ENCODE peak calls at places on chromosomes 1 and 21, in seven cellular contexts. One of them, this sample, is unnamed.

GRCh38 chr21:45001134-45002095 is 61.6 kb downstream of the SLX9 start:
- DNase-seq in ACHN: peak
- DNase-seq in NT2/D1: no peak
- DNase-seq in BE2C: peak
- DNase-seq in B cell: no peak
- DNase-seq in HS-27A: peak
- DNase-seq in stimulated activated CD4-positive, alpha-beta T cell treated with anti-CD3 and anti-CD28 coated beads, Interleukin-4, amount 100 ng/mL, for 24 hours: no peak
- DNase-seq in this sample: no peak

GRCh38 chr1:18723206-18723605 is 92.6 kb downstream of the PAX7 start:
- DNase-seq in ACHN: no peak
- DNase-seq in stimulated activated CD4-positive, alpha-beta T cell treated with anti-CD3 and anti-CD28 coated beads, Interleukin-4, amount 100 ng/mL, for 24 hours: no peak
- DNase-seq in BE2C: no peak
- DNase-seq in B cell: no peak
- DNase-seq in HS-27A: no peak
- DNase-seq in NT2/D1: no peak
- DNase-seq in this sample: no peak

GRCh38 chr1:41626616-41627375 is 142.3 kb upstream of the EDN2 start:
- DNase-seq in ACHN: peak
- DNase-seq in BE2C: no peak
- DNase-seq in B cell: no peak
- DNase-seq in HS-27A: peak
- DNase-seq in stimulated activated CD4-positive, alpha-beta T cell treated with anti-CD3 and anti-CD28 coated beads, Interleukin-4, amount 100 ng/mL, for 24 hours: peak
- DNase-seq in NT2/D1: no peak
- DNase-seq in this sample: no peak

GRCh38 chr1:26922901-26923300 is 1.4 kb downstream of the NUDC start:
- DNase-seq in ACHN: no peak
- DNase-seq in stimulated activated CD4-positive, alpha-beta T cell treated with anti-CD3 and anti-CD28 coated beads, Interleukin-4, amount 100 ng/mL, for 24 hours: no peak
- DNase-seq in NT2/D1: no peak
- DNase-seq in BE2C: no peak
- DNase-seq in B cell: no peak
- DNase-seq in HS-27A: no peak
- DNase-seq in this sample: no peak

GRCh38 chr1:12015499-12015898 is 3.8 kb upstream of the MIIP start:
- DNase-seq in NT2/D1: no peak
- DNase-seq in HS-27A: no peak
- DNase-seq in BE2C: no peak
- DNase-seq in B cell: no peak
- DNase-seq in stimulated activated CD4-positive, alpha-beta T cell treated with anti-CD3 and anti-CD28 coated beads, Interleukin-4, amount 100 ng/mL, for 24 hours: no peak
- DNase-seq in ACHN: no peak
- DNase-seq in this sample: no peak

GRCh38 chr1:25030674-25031589 is 100.9 kb upstream of the RUNX3 start:
- DNase-seq in BE2C: no peak
- DNase-seq in stimulated activated CD4-positive, alpha-beta T cell treated with anti-CD3 and anti-CD28 coated beads, Interleukin-4, amount 100 ng/mL, for 24 hours: peak
- DNase-seq in HS-27A: no peak
- DNase-seq in ACHN: no peak
- DNase-seq in NT2/D1: no peak
- DNase-seq in B cell: peak
- DNase-seq in this sample: peak

GRCh38 chr1:86154581-86155060 is 2.0 kb downstream of the COL24A1 start:
- DNase-seq in B cell: no peak
- DNase-seq in NT2/D1: no peak
- DNase-seq in ACHN: no peak
- DNase-seq in BE2C: peak
- DNase-seq in stimulated activated CD4-positive, alpha-beta T cell treated with anti-CD3 and anti-CD28 coated beads, Interleukin-4, amount 100 ng/mL, for 24 hours: no peak
- DNase-seq in HS-27A: no peak
- DNase-seq in this sample: no peak

GRCh38 chr1:228647523-228648444 is 87.5 kb upstream of the RHOU start:
- DNase-seq in HS-27A: peak
- DNase-seq in BE2C: peak
- DNase-seq in ACHN: peak
- DNase-seq in B cell: no peak
- DNase-seq in stimulated activated CD4-positive, alpha-beta T cell treated with anti-CD3 and anti-CD28 coated beads, Interleukin-4, amount 100 ng/mL, for 24 hours: no peak
- DNase-seq in NT2/D1: peak
- DNase-seq in this sample: no peak

GRCh38 chr1:37493336-37494098 is 19.1 kb downstream of the ZC3H12A start:
- DNase-seq in NT2/D1: no peak
- DNase-seq in HS-27A: no peak
- DNase-seq in B cell: no peak
- DNase-seq in stimulated activated CD4-positive, alpha-beta T cell treated with anti-CD3 and anti-CD28 coated beads, Interleukin-4, amount 100 ng/mL, for 24 hours: no peak
- DNase-seq in ACHN: no peak
- DNase-seq in BE2C: no peak
- DNase-seq in this sample: no peak

GRCh38 chr1:113903496-113904291 is 905 bp downstream of the AP4B1 start:
- DNase-seq in HS-27A: peak
- DNase-seq in BE2C: no peak
- DNase-seq in NT2/D1: no peak
- DNase-seq in ACHN: peak
- DNase-seq in stimulated activated CD4-positive, alpha-beta T cell treated with anti-CD3 and anti-CD28 coated beads, Interleukin-4, amount 100 ng/mL, for 24 hours: peak
- DNase-seq in B cell: peak
- DNase-seq in this sample: no peak

GRCh38 chr1:178723541-178723940 is 1.5 kb upstream of the RALGPS2 start:
- DNase-seq in ACHN: no peak
- DNase-seq in NT2/D1: no peak
- DNase-seq in stimulated activated CD4-positive, alpha-beta T cell treated with anti-CD3 and anti-CD28 coated beads, Interleukin-4, amount 100 ng/mL, for 24 hours: no peak
- DNase-seq in HS-27A: no peak
- DNase-seq in B cell: no peak
- DNase-seq in BE2C: no peak
- DNase-seq in this sample: no peak

GRCh38 chr1:88956003-88956402 is 36.4 kb downstream of the KYAT3 start:
- DNase-seq in stimulated activated CD4-positive, alpha-beta T cell treated with anti-CD3 and anti-CD28 coated beads, Interleukin-4, amount 100 ng/mL, for 24 hours: no peak
- DNase-seq in HS-27A: no peak
- DNase-seq in B cell: no peak
- DNase-seq in ACHN: no peak
- DNase-seq in NT2/D1: no peak
- DNase-seq in BE2C: no peak
- DNase-seq in this sample: no peak

GRCh38 chr1:63799324-63799723 is 25.5 kb downstream of the ROR1 start:
- DNase-seq in BE2C: no peak
- DNase-seq in B cell: no peak
- DNase-seq in NT2/D1: no peak
- DNase-seq in HS-27A: no peak
- DNase-seq in ACHN: no peak
- DNase-seq in stimulated activated CD4-positive, alpha-beta T cell treated with anti-CD3 and anti-CD28 coated beads, Interleukin-4, amount 100 ng/mL, for 24 hours: no peak
- DNase-seq in this sample: no peak

GRCh38 chr1:56824956-56825355 is 5.8 kb upstream of the FYB2 start:
- DNase-seq in HS-27A: no peak
- DNase-seq in stimulated activated CD4-positive, alpha-beta T cell treated with anti-CD3 and anti-CD28 coated beads, Interleukin-4, amount 100 ng/mL, for 24 hours: no peak
- DNase-seq in NT2/D1: no peak
- DNase-seq in ACHN: no peak
- DNase-seq in B cell: no peak
- DNase-seq in BE2C: no peak
- DNase-seq in this sample: no peak

GRCh38 chr1:17306921-17307320 is 1.1 kb upstream of the PADI4 start:
- DNase-seq in B cell: no peak
- DNase-seq in ACHN: no peak
- DNase-seq in BE2C: no peak
- DNase-seq in stimulated activated CD4-positive, alpha-beta T cell treated with anti-CD3 and anti-CD28 coated beads, Interleukin-4, amount 100 ng/mL, for 24 hours: no peak
- DNase-seq in NT2/D1: no peak
- DNase-seq in HS-27A: no peak
- DNase-seq in this sample: no peak

GRCh38 chr1:37303884-37304574 is 170.4 kb upstream of the ZC3H12A start:
- DNase-seq in NT2/D1: no peak
- DNase-seq in ACHN: no peak
- DNase-seq in BE2C: no peak
- DNase-seq in HS-27A: no peak
- DNase-seq in B cell: no peak
- DNase-seq in stimulated activated CD4-positive, alpha-beta T cell treated with anti-CD3 and anti-CD28 coated beads, Interleukin-4, amount 100 ng/mL, for 24 hours: no peak
- DNase-seq in this sample: no peak

GRCh38 chr1:209746469-209747269 is 9.2 kb upstream of the TRAF3IP3 start:
- DNase-seq in ACHN: no peak
- DNase-seq in HS-27A: no peak
- DNase-seq in NT2/D1: no peak
- DNase-seq in stimulated activated CD4-positive, alpha-beta T cell treated with anti-CD3 and anti-CD28 coated beads, Interleukin-4, amount 100 ng/mL, for 24 hours: no peak
- DNase-seq in BE2C: no peak
- DNase-seq in B cell: no peak
- DNase-seq in this sample: no peak

GRCh38 chr1:56461158-56462127 is 117.9 kb downstream of the PLPP3 start:
- DNase-seq in ACHN: no peak
- DNase-seq in BE2C: no peak
- DNase-seq in NT2/D1: no peak
- DNase-seq in stimulated activated CD4-positive, alpha-beta T cell treated with anti-CD3 and anti-CD28 coated beads, Interleukin-4, amount 100 ng/mL, for 24 hours: no peak
- DNase-seq in B cell: no peak
- DNase-seq in HS-27A: no peak
- DNase-seq in this sample: no peak

GRCh38 chr1:92695104-92695503 is 89.8 kb downstream of the EVI5 start:
- DNase-seq in BE2C: no peak
- DNase-seq in HS-27A: no peak
- DNase-seq in B cell: no peak
- DNase-seq in ACHN: no peak
- DNase-seq in stimulated activated CD4-positive, alpha-beta T cell treated with anti-CD3 and anti-CD28 coated beads, Interleukin-4, amount 100 ng/mL, for 24 hours: no peak
- DNase-seq in NT2/D1: no peak
- DNase-seq in this sample: no peak

GRCh38 chr1:210755991-210756669 is 377.8 kb downstream of the KCNH1 start:
- DNase-seq in HS-27A: no peak
- DNase-seq in ACHN: no peak
- DNase-seq in BE2C: no peak
- DNase-seq in B cell: no peak
- DNase-seq in stimulated activated CD4-positive, alpha-beta T cell treated with anti-CD3 and anti-CD28 coated beads, Interleukin-4, amount 100 ng/mL, for 24 hours: no peak
- DNase-seq in NT2/D1: no peak
- DNase-seq in this sample: no peak

GRCh38 chr1:223329664-223330420 is 34.1 kb downstream of the SUSD4 start:
- DNase-seq in stimulated activated CD4-positive, alpha-beta T cell treated with anti-CD3 and anti-CD28 coated beads, Interleukin-4, amount 100 ng/mL, for 24 hours: no peak
- DNase-seq in NT2/D1: no peak
- DNase-seq in BE2C: no peak
- DNase-seq in ACHN: no peak
- DNase-seq in B cell: no peak
- DNase-seq in HS-27A: no peak
- DNase-seq in this sample: no peak

GRCh38 chr1:117122297-117123025 is 912 bp upstream of the TRIM45 start:
- DNase-seq in B cell: no peak
- DNase-seq in ACHN: no peak
- DNase-seq in stimulated activated CD4-positive, alpha-beta T cell treated with anti-CD3 and anti-CD28 coated beads, Interleukin-4, amount 100 ng/mL, for 24 hours: no peak
- DNase-seq in NT2/D1: no peak
- DNase-seq in HS-27A: no peak
- DNase-seq in BE2C: no peak
- DNase-seq in this sample: no peak

GRCh38 chr21:45525153-45525909 is 16.9 kb downstream of the SLC19A1 start:
- DNase-seq in B cell: no peak
- DNase-seq in BE2C: peak
- DNase-seq in NT2/D1: no peak
- DNase-seq in ACHN: no peak
- DNase-seq in stimulated activated CD4-positive, alpha-beta T cell treated with anti-CD3 and anti-CD28 coated beads, Interleukin-4, amount 100 ng/mL, for 24 hours: no peak
- DNase-seq in HS-27A: no peak
- DNase-seq in this sample: no peak

GRCh38 chr1:200888349-200888838 is 6.3 kb upstream of the INAVA start:
- DNase-seq in HS-27A: no peak
- DNase-seq in ACHN: peak
- DNase-seq in B cell: peak
- DNase-seq in BE2C: no peak
- DNase-seq in stimulated activated CD4-positive, alpha-beta T cell treated with anti-CD3 and anti-CD28 coated beads, Interleukin-4, amount 100 ng/mL, for 24 hours: peak
- DNase-seq in NT2/D1: no peak
- DNase-seq in this sample: peak

GRCh38 chr21:36854391-36854790 is 112.1 kb downstream of the HLCS start:
- DNase-seq in ACHN: peak
- DNase-seq in NT2/D1: peak
- DNase-seq in stimulated activated CD4-positive, alpha-beta T cell treated with anti-CD3 and anti-CD28 coated beads, Interleukin-4, amount 100 ng/mL, for 24 hours: no peak
- DNase-seq in B cell: no peak
- DNase-seq in BE2C: peak
- DNase-seq in HS-27A: no peak
- DNase-seq in this sample: no peak

GRCh38 chr1:39089811-39090519 is 63.8 kb downstream of the NDUFS5 start:
- DNase-seq in NT2/D1: no peak
- DNase-seq in HS-27A: no peak
- DNase-seq in B cell: no peak
- DNase-seq in stimulated activated CD4-positive, alpha-beta T cell treated with anti-CD3 and anti-CD28 coated beads, Interleukin-4, amount 100 ng/mL, for 24 hours: no peak
- DNase-seq in BE2C: no peak
- DNase-seq in ACHN: no peak
- DNase-seq in this sample: no peak

GRCh38 chr1:74505133-74505532 is 7.3 kb downstream of the LRRC53 start:
- DNase-seq in HS-27A: no peak
- DNase-seq in ACHN: no peak
- DNase-seq in BE2C: peak
- DNase-seq in B cell: no peak
- DNase-seq in stimulated activated CD4-positive, alpha-beta T cell treated with anti-CD3 and anti-CD28 coated beads, Interleukin-4, amount 100 ng/mL, for 24 hours: no peak
- DNase-seq in NT2/D1: no peak
- DNase-seq in this sample: no peak

GRCh38 chr21:39612233-39613028 is at the start of gene B3GALT5:
- DNase-seq in BE2C: no peak
- DNase-seq in ACHN: peak
- DNase-seq in NT2/D1: peak
- DNase-seq in B cell: no peak
- DNase-seq in HS-27A: no peak
- DNase-seq in stimulated activated CD4-positive, alpha-beta T cell treated with anti-CD3 and anti-CD28 coated beads, Interleukin-4, amount 100 ng/mL, for 24 hours: no peak
- DNase-seq in this sample: no peak

GRCh38 chr1:65264197-65264929 is 45.0 kb upstream of the DNAJC6 start:
- DNase-seq in NT2/D1: no peak
- DNase-seq in B cell: no peak
- DNase-seq in stimulated activated CD4-positive, alpha-beta T cell treated with anti-CD3 and anti-CD28 coated beads, Interleukin-4, amount 100 ng/mL, for 24 hours: peak
- DNase-seq in ACHN: peak
- DNase-seq in HS-27A: no peak
- DNase-seq in BE2C: peak
- DNase-seq in this sample: no peak

GRCh38 chr21:15000076-15000475 is 64.7 kb downstream of the NRIP1 start:
- DNase-seq in ACHN: peak
- DNase-seq in NT2/D1: no peak
- DNase-seq in BE2C: no peak
- DNase-seq in B cell: no peak
- DNase-seq in stimulated activated CD4-positive, alpha-beta T cell treated with anti-CD3 and anti-CD28 coated beads, Interleukin-4, amount 100 ng/mL, for 24 hours: no peak
- DNase-seq in HS-27A: no peak
- DNase-seq in this sample: no peak

GRCh38 chr21:34900376-34900775 is 148.7 kb downstream of the RUNX1 start:
- DNase-seq in HS-27A: no peak
- DNase-seq in stimulated activated CD4-positive, alpha-beta T cell treated with anti-CD3 and anti-CD28 coated beads, Interleukin-4, amount 100 ng/mL, for 24 hours: no peak
- DNase-seq in ACHN: no peak
- DNase-seq in B cell: no peak
- DNase-seq in NT2/D1: no peak
- DNase-seq in BE2C: no peak
- DNase-seq in this sample: no peak

GRCh38 chr1:65658122-65658521 is 134.6 kb upstream of the PDE4B start:
- DNase-seq in NT2/D1: no peak
- DNase-seq in stimulated activated CD4-positive, alpha-beta T cell treated with anti-CD3 and anti-CD28 coated beads, Interleukin-4, amount 100 ng/mL, for 24 hours: no peak
- DNase-seq in B cell: no peak
- DNase-seq in BE2C: no peak
- DNase-seq in ACHN: no peak
- DNase-seq in HS-27A: peak
- DNase-seq in this sample: no peak

GRCh38 chr1:28862571-28863403 is 50.8 kb downstream of the OPRD1 start:
- DNase-seq in BE2C: no peak
- DNase-seq in stimulated activated CD4-positive, alpha-beta T cell treated with anti-CD3 and anti-CD28 coated beads, Interleukin-4, amount 100 ng/mL, for 24 hours: no peak
- DNase-seq in ACHN: no peak
- DNase-seq in B cell: peak
- DNase-seq in NT2/D1: no peak
- DNase-seq in HS-27A: no peak
- DNase-seq in this sample: no peak

GRCh38 chr1:13707211-13707610 is 7.2 kb downstream of the PRDM2 start:
- DNase-seq in stimulated activated CD4-positive, alpha-beta T cell treated with anti-CD3 and anti-CD28 coated beads, Interleukin-4, amount 100 ng/mL, for 24 hours: no peak
- DNase-seq in NT2/D1: no peak
- DNase-seq in ACHN: no peak
- DNase-seq in BE2C: no peak
- DNase-seq in HS-27A: no peak
- DNase-seq in B cell: no peak
- DNase-seq in this sample: no peak